ENCODE peak calls at places on chromosomes 13 and 19, in ten cellular contexts. F is CD8-positive, alpha-beta T cell; W is HFF-Myc; J is fibroblast of the aortic adventitia; D is GM12865; Y is IMR-90; P is heart right ventricle; A is thoracic aorta; K is psoas muscle; L is endothelial cell of umbilical vein. H is an unnamed sample.

GRCh38 chr13:27549406-27549981 is 70.8 kb downstream of the LNX2 start:
- DNase-seq in F (no peak), W (no peak), J (no peak), D (no peak), Y (no peak), P (no peak), A (no peak), K (no peak), L (no peak), H (no peak)

GRCh38 chr13:83378901-83379300 is 503.4 kb downstream of the SLITRK1 start:
- DNase-seq in F (no peak), W (no peak), J (no peak), D (no peak), Y (peak; percentile 47), P (no peak), A (no peak), K (no peak), L (no peak), H (no peak)

GRCh38 chr13:110403315-110403714 is 96.2 kb downstream of the COL4A2 start:
- DNase-seq in F (no peak), W (no peak), J (peak; percentile 49), D (no peak), Y (peak; percentile 84), P (no peak), A (no peak), K (no peak), L (no peak), H (no peak)

GRCh38 chr19:5580116-5580515 is 12.4 kb upstream of the TINCR start:
- DNase-seq in F (no peak), W (no peak), J (no peak), D (no peak), Y (no peak), P (no peak), A (no peak), K (no peak), L (no peak), H (no peak)

GRCh38 chr13:27182844-27183497 is 11.4 kb upstream of the USP12 start:
- DNase-seq in F (no peak), W (no peak), J (peak; percentile 93), D (no peak), Y (peak; percentile 95), P (peak; percentile 79), A (peak; percentile 66), K (peak; percentile 69), L (peak; percentile 89), H (peak; percentile 46)

GRCh38 chr13:35046587-35046986 is 104.5 kb downstream of the NBEA start:
- DNase-seq in F (no peak), W (no peak), J (no peak), D (no peak), Y (no peak), P (no peak), A (no peak), K (no peak), L (no peak), H (no peak)

GRCh38 chr19:13215572-13216380 is 65.6 kb downstream of the IER2 start:
- DNase-seq in F (peak; percentile 42), W (no peak), J (no peak), D (peak; percentile 54), Y (no peak), P (no peak), A (no peak), K (no peak), L (no peak), H (no peak)

GRCh38 chr13:43390582-43390981 is 367.2 kb downstream of the DNAJC15 start:
- DNase-seq in F (no peak), W (no peak), J (no peak), D (peak; percentile 44), Y (no peak), P (no peak), A (no peak), K (no peak), L (no peak), H (no peak)

DNA sequence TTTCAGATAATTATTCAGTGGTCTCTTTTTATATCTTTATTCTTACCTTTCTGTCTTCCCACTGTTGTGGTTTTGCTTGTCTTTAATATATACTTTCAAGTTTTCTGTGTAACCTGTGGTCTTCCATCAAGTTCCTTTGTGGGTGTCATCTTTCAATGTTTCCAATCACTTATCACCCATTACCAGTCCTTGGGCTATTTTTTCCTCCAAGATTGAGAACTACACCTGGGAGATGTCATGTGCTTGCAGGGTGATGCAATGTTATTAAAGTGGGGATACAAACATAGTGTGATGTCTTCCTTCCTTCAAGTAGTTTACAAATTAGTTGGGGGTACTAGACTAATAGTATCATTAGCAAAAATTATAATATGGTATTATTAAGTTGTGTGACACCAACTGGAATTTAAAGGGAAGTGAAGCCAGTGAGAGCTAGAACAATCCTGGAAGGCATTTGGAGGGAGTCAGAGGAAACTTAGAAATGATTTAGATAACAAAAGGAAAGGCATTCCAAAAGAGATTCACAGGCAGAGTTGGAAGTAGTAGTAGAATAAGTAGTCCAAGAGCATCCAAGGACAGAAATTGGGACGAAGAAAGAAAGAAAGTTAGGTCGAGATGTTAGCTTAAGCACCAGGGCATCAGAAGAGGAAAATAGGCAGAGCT is 3.4 kb downstream of the FNDC3A start:
- DNase-seq in F (no peak), W (no peak), J (peak; percentile 51), D (peak; percentile 29), Y (no peak), P (no peak), A (no peak), K (no peak), L (no peak), H (no peak)
- H3K4me3 ChIP-seq in F (no peak overlapping the region), W (peak overlapping the region; percentile 78), J (no peak overlapping the region), D (peak overlapping the region; percentile 97), Y (peak overlapping the region; percentile 20), P (peak overlapping the region; percentile 95), A (no peak overlapping the region), K (no peak overlapping the region), L (no peak overlapping the region), H (no peak overlapping the region)

GRCh38 chr13:113220877-113221276 is 11.5 kb downstream of the CUL4A start:
- DNase-seq in F (peak; percentile 29), W (no peak), J (no peak), D (no peak), Y (no peak), P (peak; percentile 53), A (no peak), K (no peak), L (no peak), H (no peak)
- TF ChIP-seq CTCF in F (no peak), W (no peak), J (peak; percentile 20), D (peak; percentile 14), Y (peak; percentile 31), P (peak; percentile 44), A (no peak), K (no peak), L (no peak), H (peak; percentile 35)

GRCh38 chr19:3444695-3445234 is 35.6 kb downstream of the SMIM24 start:
- DNase-seq in F (no peak), W (no peak), J (no peak), D (no peak), Y (no peak), P (no peak), A (no peak), K (no peak), L (no peak), H (no peak)

GRCh38 chr19:3441986-3442329 is 38.4 kb downstream of the SMIM24 start:
- DNase-seq in F (no peak), W (no peak), J (no peak), D (no peak), Y (no peak), P (no peak), A (no peak), K (no peak), L (peak; percentile 15), H (no peak)

GRCh38 chr19:3441089-3441985 is 39.0 kb downstream of the SMIM24 start:
- DNase-seq in F (no peak), W (no peak), J (no peak), D (no peak), Y (no peak), P (no peak), A (no peak), K (no peak), L (peak; percentile 41), H (no peak)

GRCh38 chr19:3442487-3443071 is 37.7 kb downstream of the SMIM24 start:
- DNase-seq in F (no peak), W (no peak), J (no peak), D (no peak), Y (no peak), P (no peak), A (no peak), K (no peak), L (no peak), H (no peak)

GRCh38 chr19:3443840-3444694 is 36.3 kb downstream of the SMIM24 start:
- DNase-seq in F (no peak), W (no peak), J (no peak), D (no peak), Y (peak; percentile 47), P (peak; percentile 76), A (no peak), K (no peak), L (peak; percentile 70), H (no peak)
- H3K4me3 ChIP-seq in F (no peak overlapping the region), W (no peak overlapping the region), J (no peak overlapping the region), D (no peak overlapping the region), Y (no peak overlapping the region), P (no peak overlapping the region), A (no peak overlapping the region), K (no peak overlapping the region), L (no peak overlapping the region), H (no peak overlapping the region)

GRCh38 chr19:4550018-4550417 is 9.5 kb downstream of the SEMA6B start:
- DNase-seq in F (no peak), W (no peak), J (no peak), D (no peak), Y (no peak), P (no peak), A (no peak), K (no peak), L (no peak), H (no peak)

GRCh38 chr19:4550479-4551050 is 8.9 kb downstream of the SEMA6B start:
- DNase-seq in F (no peak), W (no peak), J (no peak), D (no peak), Y (no peak), P (no peak), A (no peak), K (no peak), L (no peak), H (no peak)

GRCh38 chr19:4543856-4544647 is 4.2 kb upstream of the LRG1 start:
- DNase-seq in F (no peak), W (no peak), J (no peak), D (no peak), Y (no peak), P (no peak), A (no peak), K (no peak), L (no peak), H (no peak)

GRCh38 chr19:4548238-4548584 is 8.4 kb upstream of the LRG1 start:
- DNase-seq in F (no peak), W (no peak), J (no peak), D (no peak), Y (no peak), P (no peak), A (no peak), K (no peak), L (no peak), H (no peak)

DNA sequence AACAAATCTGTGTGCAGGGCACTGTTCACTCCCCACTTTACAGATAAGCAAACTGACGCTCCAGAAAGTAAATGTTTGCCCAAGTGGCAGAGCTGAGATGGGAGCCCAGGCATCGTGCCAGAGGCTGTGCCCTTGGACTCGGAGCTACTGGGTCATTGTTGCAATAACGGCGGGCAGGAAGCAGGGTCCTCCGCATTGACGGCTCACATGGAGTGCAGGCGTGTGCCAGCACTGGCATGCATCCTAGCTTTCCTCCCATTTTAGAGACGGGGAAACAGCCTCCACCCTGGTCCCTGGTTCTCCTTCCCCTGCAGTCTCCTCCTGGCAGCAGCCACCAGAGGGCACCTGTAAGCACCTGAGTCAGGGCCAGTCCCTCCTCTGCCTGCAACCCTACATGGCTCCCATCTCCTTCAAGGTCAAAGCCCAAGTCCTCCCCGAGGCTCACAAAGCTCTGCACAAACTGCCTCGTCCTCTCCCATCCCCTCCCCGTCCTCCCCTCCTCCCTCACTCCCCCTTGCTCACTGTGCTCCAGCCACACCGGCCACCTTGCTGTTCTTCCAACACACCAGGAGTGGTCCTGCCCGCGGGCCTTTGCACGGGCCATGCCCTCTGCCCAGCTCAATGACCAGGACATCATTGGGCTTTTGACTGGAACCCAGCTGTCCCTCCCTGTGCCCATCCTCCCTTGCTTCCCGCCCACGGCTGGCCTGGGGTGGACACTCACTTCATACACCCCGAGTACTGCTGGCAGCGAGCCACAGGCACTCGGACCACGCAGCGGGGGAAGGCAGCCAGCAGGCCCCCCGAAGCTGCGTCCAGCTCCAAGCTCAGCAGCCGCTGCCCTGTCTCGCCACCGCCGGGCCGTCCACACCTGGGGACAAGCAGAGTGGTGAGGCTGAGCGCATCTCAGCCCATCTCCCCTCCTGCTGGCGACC is 7.7 kb upstream of the LRG1 start:
- DNase-seq in F (no peak), W (no peak), J (no peak), D (no peak), Y (no peak), P (no peak), A (no peak), K (no peak), L (peak; percentile 26), H (no peak)
- TF ChIP-seq CTCF in F (no peak), W (peak; percentile 54), J (peak; percentile 11), D (peak; percentile 42), Y (peak; percentile 35), P (no peak), A (no peak), K (peak; percentile 14), L (peak; percentile 31), H (peak; percentile 30)